ENCODE peak calls at places on chromosomes 5 and 9, in four cellular contexts. Z is A549, T is stomach, W is ovary. F is an unnamed sample.
A peak's percentile ranks its signal among the peaks of the same experiment; 100 is the strongest.

GRCh38 chr5:169904059-169904458 is 76.2 kb downstream of the INSYN2B start:
- DNase-seq in T (no peak), W (no peak), Z (no peak), F (no peak)

GRCh38 chr5:33764786-33765185 is 127.0 kb downstream of the ADAMTS12 start:
- DNase-seq in Z (no peak), T (no peak), W (no peak), F (no peak)

GRCh38 chr9:83041771-83042170 is 21.2 kb downstream of the RASEF start:
- DNase-seq in T (no peak), Z (no peak), W (no peak), F (no peak)

GRCh38 chr5:127757576-127757975 is 54.4 kb downstream of the CCDC192 start:
- DNase-seq in Z (peak; percentile 59), T (peak; percentile 35), W (no peak), F (peak; percentile 36)

GRCh38 chr9:73116880-73117279 is 34.8 kb upstream of the ANXA1 start:
- DNase-seq in T (no peak), Z (no peak), W (no peak), F (no peak)

GRCh38 chr5:15683332-15683731 is 183.4 kb downstream of the FBXL7 start:
- DNase-seq in W (peak; percentile 28), Z (no peak), T (no peak), F (no peak)

GRCh38 chr5:68884893-68885292 is 208.9 kb upstream of the SLC30A5 start:
- DNase-seq in T (no peak), W (no peak), Z (peak; percentile 33), F (no peak)

GRCh38 chr9:108980893-108981292 is 32.4 kb downstream of the CTNNAL1 start:
- DNase-seq in W (no peak), Z (no peak), T (no peak), F (no peak)

GRCh38 chr5:1510631-1511030 is 13.1 kb downstream of the LPCAT1 start:
- DNase-seq in Z (no peak), W (peak; percentile 8), T (no peak), F (peak; percentile 21)

GRCh38 chr5:172043822-172044221 is 37.4 kb upstream of the FBXW11 start:
- DNase-seq in W (no peak), T (no peak), Z (no peak), F (peak; percentile 57)

GRCh38 chr5:67971223-67971830 is 244.2 kb upstream of the PIK3R1 start:
- DNase-seq in T (no peak), W (peak; percentile 56), Z (no peak), F (no peak)

GRCh38 chr9:4327504-4328191 is 27.8 kb upstream of the GLIS3 start:
- DNase-seq in W (no peak), T (no peak), Z (no peak), F (no peak)

GRCh38 chr9:3447813-3448212 is 78.0 kb downstream of the RFX3 start:
- DNase-seq in Z (no peak), T (no peak), W (no peak), F (no peak)

GRCh38 chr9:31030741-31031202 is 1353.7 kb upstream of the ACO1 start:
- DNase-seq in Z (no peak), T (no peak), W (no peak), F (no peak)

GRCh38 chr5:54415896-54416640 is 39.4 kb upstream of the HSPB3 start:
- DNase-seq in W (no peak), Z (no peak), T (no peak), F (no peak)

GRCh38 chr9:95435074-95435728 is 81.6 kb downstream of the PTCH1 start:
- DNase-seq in W (no peak), Z (no peak), T (no peak), F (no peak)

GRCh38 chr5:155480731-155481131 is 467.2 kb downstream of the KIF4B start:
- DNase-seq in Z (no peak), W (peak; percentile 13), T (no peak), F (no peak)

GRCh38 chr9:7088598-7088997 is 330.8 kb downstream of the KDM4C start:
- DNase-seq in Z (no peak), W (no peak), T (no peak), F (no peak)

GRCh38 chr5:79973511-79973910 is 17.6 kb downstream of the MTX3 start:
- DNase-seq in T (no peak), W (no peak), Z (no peak), F (no peak)

GRCh38 chr5:113378081-113378480 is 56.7 kb downstream of the TSSK1B start:
- DNase-seq in W (no peak), T (no peak), Z (no peak), F (no peak)

GRCh38 chr9:86352440-86353106 is 1.6 kb downstream of the TUT7 start:
- DNase-seq in W (no peak), Z (no peak), T (no peak), F (no peak)

GRCh38 chr5:173010021-173010420 is 26.4 kb downstream of the ATP6V0E1 start:
- DNase-seq in W (no peak), T (no peak), Z (no peak), F (no peak)

GRCh38 chr5:142601432-142601831 is 84.5 kb downstream of the FGF1 start:
- DNase-seq in W (no peak), Z (no peak), T (no peak), F (no peak)

GRCh38 chr5:134466241-134467069 is 54.8 kb upstream of the CDKN2AIPNL start:
- DNase-seq in Z (peak; percentile 90), T (peak; percentile 97), W (peak; percentile 98), F (peak; percentile 99)

GRCh38 chr9:85741875-85742629 is at the start of gene AGTPBP1:
- DNase-seq in Z (peak; percentile 64), W (peak; percentile 96), T (peak; percentile 98), F (peak; percentile 97)

GRCh38 chr9:16329699-16330113 is 540.8 kb downstream of the BNC2 start:
- DNase-seq in W (peak; percentile 76), T (no peak), Z (no peak), F (no peak)

GRCh38 chr5:5306696-5307095 is 115.8 kb upstream of the ICE1 start:
- DNase-seq in T (no peak), Z (no peak), W (no peak), F (no peak)

GRCh38 chr9:94167055-94167346 is 82.7 kb downstream of the PTPDC1 start:
- DNase-seq in T (no peak), W (no peak), Z (no peak), F (peak; percentile 86)

GRCh38 chr5:37751227-37751626 is 88.6 kb downstream of the GDNF start:
- DNase-seq in Z (no peak), W (no peak), T (no peak), F (no peak)

GRCh38 chr5:133820516-133820915 is 147.9 kb downstream of the C5orf15 start:
- DNase-seq in T (no peak), W (no peak), Z (no peak), F (peak; percentile 47)

GRCh38 chr9:76298497-76299144 is 95.6 kb downstream of the RFK start:
- DNase-seq in W (no peak), Z (no peak), T (no peak), F (no peak)

GRCh38 chr9:76599970-76600369 is 141.0 kb downstream of the GCNT1 start:
- DNase-seq in T (no peak), Z (no peak), W (no peak), F (no peak)

DNA sequence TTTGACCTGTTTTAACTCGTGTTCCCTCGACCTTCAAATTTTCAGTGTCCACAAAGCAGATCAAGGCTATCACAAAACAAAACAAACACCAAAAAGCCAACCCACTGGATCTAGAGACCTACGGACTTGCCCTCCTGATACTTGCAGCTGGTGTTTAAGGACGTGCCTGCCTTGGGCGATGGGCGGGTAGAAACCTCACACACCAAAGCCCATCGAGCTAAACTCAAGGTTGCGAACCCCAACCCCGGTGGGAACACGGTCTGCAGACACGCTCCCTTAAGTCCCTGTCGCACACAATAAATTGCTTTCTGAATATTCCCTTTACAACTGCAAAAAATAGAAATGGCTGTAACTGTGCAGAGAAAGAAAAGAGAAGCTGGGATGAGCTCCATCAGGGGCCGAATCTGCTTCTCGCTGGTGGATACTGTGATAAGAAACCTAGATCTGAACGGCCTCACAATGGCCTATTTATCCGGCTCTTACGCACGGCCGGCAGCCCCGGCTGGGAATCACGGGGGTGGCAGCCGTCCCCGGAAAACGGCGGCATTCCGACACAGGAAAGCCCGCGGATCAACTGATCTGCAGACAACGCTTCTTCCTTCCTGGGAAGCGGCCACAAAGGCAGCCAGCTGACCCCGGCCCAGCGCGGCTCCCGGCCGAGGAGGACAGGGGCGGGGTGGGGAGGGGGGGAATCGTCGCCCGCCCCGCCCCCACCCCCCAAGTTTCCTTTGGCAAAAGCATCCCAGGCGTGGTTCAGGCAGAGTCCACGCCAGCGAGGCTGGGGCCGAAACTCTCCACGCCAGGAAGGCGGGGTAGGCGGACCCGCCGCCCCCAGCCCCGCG is 247.4 kb upstream of the ANKRD55 start:
- DNase-seq in Z (no peak), W (peak; percentile 81), T (peak; percentile 34), F (peak; percentile 90)
- TF ChIP-seq EP300 in Z (no peak), W (no peak), T (no peak), F (peak; percentile 10)

DNA sequence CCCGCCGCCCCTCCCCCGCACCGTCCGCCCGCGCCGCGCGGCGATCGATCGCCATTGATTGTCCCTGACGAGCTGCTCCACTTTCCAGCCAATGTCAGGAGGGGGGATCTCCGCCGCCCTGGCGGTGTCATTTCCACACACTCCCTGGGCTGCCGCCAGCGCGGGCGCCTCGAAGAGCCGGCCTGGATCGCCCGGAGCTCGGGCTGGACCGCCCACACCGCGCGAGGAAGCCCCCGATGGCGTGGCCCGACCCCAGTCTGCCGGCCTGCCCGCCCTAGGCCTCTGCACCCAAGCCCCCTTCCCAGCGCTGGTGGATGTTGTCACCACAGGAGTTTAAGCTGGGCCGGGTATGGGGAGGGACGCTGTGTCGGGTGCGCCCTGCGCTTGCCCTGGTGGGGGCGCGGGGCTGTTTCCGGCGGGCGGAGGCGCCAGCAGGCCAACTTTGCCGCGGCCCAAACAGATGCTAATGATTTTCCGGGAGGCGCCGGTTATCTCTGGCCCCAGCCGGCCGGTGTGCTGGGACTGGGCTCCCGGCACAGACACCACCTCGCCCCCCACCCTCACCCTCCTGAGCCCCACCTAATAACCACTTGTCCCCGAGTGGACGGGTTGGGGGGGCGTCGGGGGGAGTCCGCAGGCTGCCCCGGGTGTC is 10.6 kb upstream of the CXXC5 start:
- DNase-seq in W (peak; percentile 84), T (peak; percentile 83), Z (no peak), F (peak; percentile 97)
- TF ChIP-seq EP300 in W (no peak), T (no peak), Z (no peak), F (peak; percentile 60)

GRCh38 chr5:6402939-6403338 is 24.6 kb upstream of the MED10 start:
- DNase-seq in W (no peak), T (no peak), Z (no peak), F (no peak)
- TF ChIP-seq EP300 in W (no peak), T (no peak), Z (no peak), F (no peak)

GRCh38 chr5:159902444-159903121 is 13.7 kb upstream of the ADRA1B start:
- DNase-seq in W (no peak), T (no peak), Z (peak; percentile 89), F (no peak)
- TF ChIP-seq EP300 in W (no peak), T (no peak), Z (peak; percentile 59), F (no peak)

GRCh38 chr5:124664287-124664686 is 82.2 kb downstream of the ZNF608 start:
- DNase-seq in W (no peak), T (no peak), Z (no peak), F (no peak)
- TF ChIP-seq EP300 in W (no peak), T (no peak), Z (no peak), F (no peak)

GRCh38 chr5:110751902-110752762 is 13.3 kb downstream of the SLC25A46 start:
- DNase-seq in W (no peak), Z (no peak), T (no peak), F (no peak)
- TF ChIP-seq EP300 in W (no peak), Z (no peak), T (no peak), F (no peak)